ENCODE peak calls at places on chromosomes 3 and 15, in six cellular contexts. G, V, J, Q, B and D are unnamed samples.
A peak's percentile ranks its signal among the peaks of the same experiment; 100 is the strongest.

GRCh38 chr3:79767194-79767952 is 425 bp downstream of the ROBO1 start:
- DNase-seq in J (no peak), G (no peak), B (no peak), Q (no peak), V (no peak), D (no peak)

GRCh38 chr15:50624616-50625168 is 61.9 kb downstream of the TRPM7 start:
- DNase-seq in Q (no peak), J (no peak), G (no peak), B (no peak), V (no peak), D (no peak)

GRCh38 chr3:188634285-188634684 is 480.3 kb downstream of the LPP start:
- DNase-seq in G (no peak), B (no peak), J (no peak), Q (no peak), V (no peak), D (no peak)

GRCh38 chr3:156558389-156558788 is 3.5 kb upstream of the SSR3 start:
- DNase-seq in G (no peak), Q (no peak), B (no peak), V (no peak), J (no peak), D (no peak)

GRCh38 chr3:20040476-20041196 is 390 bp downstream of the KAT2B start:
- DNase-seq in G (peak; percentile 82), Q (peak; percentile 82), J (peak; percentile 68), B (no peak), V (peak; percentile 80), D (peak; percentile 83)

GRCh38 chr15:52783929-52784798 is 6.0 kb downstream of the ONECUT1 start:
- DNase-seq in Q (peak; percentile 52), B (no peak), J (peak; percentile 56), V (no peak), G (no peak), D (peak; percentile 73)

GRCh38 chr3:70606018-70606417 is 293.6 kb upstream of the MDFIC2 start:
- DNase-seq in G (no peak), V (no peak), B (no peak), Q (no peak), J (no peak), D (no peak)

GRCh38 chr3:106850429-106850828 is 526.8 kb upstream of the CCDC54 start:
- DNase-seq in B (no peak), J (no peak), Q (no peak), G (no peak), V (peak; percentile 75), D (no peak)

GRCh38 chr15:42490246-42490742 is 647 bp downstream of the ZNF106 start:
- DNase-seq in J (no peak), B (no peak), Q (no peak), G (no peak), V (no peak), D (no peak)

GRCh38 chr15:78415284-78415683 is 22.7 kb upstream of the IREB2 start:
- DNase-seq in B (no peak), V (peak; percentile 27), J (peak; percentile 47), G (no peak), Q (no peak), D (peak; percentile 79)

GRCh38 chr15:64246364-64247189 is 83.8 kb upstream of the PPIB start:
- DNase-seq in B (peak; percentile 81), V (peak; percentile 93), J (peak; percentile 69), G (no peak), Q (no peak), D (peak; percentile 93)

GRCh38 chr15:92883643-92884458 is 16.3 kb upstream of the CHD2 start:
- DNase-seq in J (no peak), Q (no peak), G (no peak), V (no peak), B (no peak), D (peak; percentile 47)

GRCh38 chr15:78985859-78986470 is 41.1 kb upstream of the CTSH start:
- DNase-seq in Q (no peak), J (no peak), G (no peak), B (no peak), V (no peak), D (no peak)

GRCh38 chr3:51279448-51279847 is 105.6 kb upstream of the MANF start:
- DNase-seq in V (no peak), G (no peak), Q (no peak), B (no peak), J (no peak), D (no peak)

GRCh38 chr15:63531586-63531985 is 27.2 kb downstream of the USP3 start:
- DNase-seq in Q (no peak), J (peak; percentile 30), B (no peak), V (no peak), G (no peak), D (peak; percentile 47)

GRCh38 chr3:108055931-108056330 is 34.9 kb downstream of the CD47 start:
- DNase-seq in V (no peak), Q (no peak), J (no peak), G (no peak), B (no peak), D (no peak)

GRCh38 chr3:9809239-9809614 is 835 bp upstream of the TTLL3 start:
- DNase-seq in Q (no peak), V (no peak), J (no peak), G (no peak), B (no peak), D (peak; percentile 34)